ENCODE peak calls at places on chromosomes 3 and 15, in four cellular contexts. E is K562, C is GM12878, I is HepG2. T is an unnamed sample.

GRCh38 chr3:195616681-195617080 is 32.9 kb upstream of the APOD start:
- DNase-seq in E (peak; percentile 11), C (no peak), I (no peak), T (no peak)

GRCh38 chr3:136772709-136773108 is 20.5 kb upstream of the STAG1 start:
- DNase-seq in E (no peak), C (no peak), I (no peak), T (no peak)

GRCh38 chr3:48848816-48849515 is 1.3 kb upstream of the PRKAR2A start:
- DNase-seq in E (no peak), C (no peak), I (no peak), T (no peak)

GRCh38 chr3:157104928-157105652 is 54.9 kb downstream of the CCNL1 start:
- DNase-seq in E (no peak), C (no peak), I (no peak), T (no peak)

GRCh38 chr3:148735597-148735996 is 37.9 kb downstream of the AGTR1 start:
- DNase-seq in E (no peak), C (no peak), I (no peak), T (no peak)

GRCh38 chr3:182436547-182436946 is 356.8 kb upstream of the ATP11B start:
- DNase-seq in E (no peak), C (no peak), I (no peak), T (no peak)

GRCh38 chr3:65936908-65937638 is 101.6 kb downstream of the MAGI1 start:
- DNase-seq in E (no peak), C (no peak), I (no peak), T (no peak)

GRCh38 chr15:68230157-68231100 is 901 bp upstream of the CLN6 start:
- DNase-seq in E (no peak), C (peak; percentile 51), I (no peak), T (no peak)

GRCh38 chr3:172595648-172596393 is 72.6 kb upstream of the TNFSF10 start:
- DNase-seq in E (peak; percentile 52), C (peak; percentile 60), I (peak; percentile 63), T (peak; percentile 45)

GRCh38 chr3:183393625-183394024 is 34.8 kb downstream of the MCF2L2 start:
- DNase-seq in E (no peak), C (no peak), I (no peak), T (no peak)

GRCh38 chr3:115913069-115913686 is 289.9 kb downstream of the GAP43 start:
- DNase-seq in E (no peak), C (no peak), I (peak; percentile 13), T (no peak)

GRCh38 chr3:62318752-62319569 is 54.4 kb downstream of the FEZF2 start:
- DNase-seq in E (no peak), C (no peak), I (peak; percentile 3), T (peak; percentile 38)

GRCh38 chr3:11380314-11380713 is 108.1 kb downstream of the ATG7 start:
- DNase-seq in E (no peak), C (no peak), I (peak; percentile 31), T (no peak)

GRCh38 chr3:78794431-78794830 is 973.4 kb downstream of the ROBO1 start:
- DNase-seq in E (no peak), C (no peak), I (no peak), T (no peak)

GRCh38 chr3:123025642-123026521 is 1.7 kb downstream of the SEMA5B start:
- DNase-seq in E (no peak), C (no peak), I (no peak), T (no peak)

GRCh38 chr3:190346541-190346940 is 24.3 kb upstream of the CLDN1 start:
- DNase-seq in E (no peak), C (no peak), I (no peak), T (no peak)

GRCh38 chr3:15265655-15266509 is 59.8 kb downstream of the CAPN7 start:
- DNase-seq in E (no peak), C (no peak), I (no peak), T (no peak)

GRCh38 chr3:37308247-37308646 is 133.9 kb upstream of the LRRFIP2 start:
- DNase-seq in E (no peak), C (no peak), I (peak; percentile 7), T (peak; percentile 11)

GRCh38 chr3:39105687-39106063 is 1.8 kb downstream of the GORASP1 start:
- DNase-seq in E (no peak), C (no peak), I (no peak), T (no peak)

GRCh38 chr3:39107874-39108308 is 411 bp downstream of the TTC21A start:
- DNase-seq in E (no peak), C (no peak), I (no peak), T (no peak)

GRCh38 chr3:39104961-39105686 is 2.3 kb downstream of the GORASP1 start:
- DNase-seq in E (no peak), C (no peak), I (no peak), T (no peak)

GRCh38 chr3:39107056-39107873 is at the start of the genes GORASP1 and TTC21A:
- DNase-seq in E (peak; percentile 90), C (no peak), I (peak; percentile 76), T (peak; percentile 91)

DNA sequence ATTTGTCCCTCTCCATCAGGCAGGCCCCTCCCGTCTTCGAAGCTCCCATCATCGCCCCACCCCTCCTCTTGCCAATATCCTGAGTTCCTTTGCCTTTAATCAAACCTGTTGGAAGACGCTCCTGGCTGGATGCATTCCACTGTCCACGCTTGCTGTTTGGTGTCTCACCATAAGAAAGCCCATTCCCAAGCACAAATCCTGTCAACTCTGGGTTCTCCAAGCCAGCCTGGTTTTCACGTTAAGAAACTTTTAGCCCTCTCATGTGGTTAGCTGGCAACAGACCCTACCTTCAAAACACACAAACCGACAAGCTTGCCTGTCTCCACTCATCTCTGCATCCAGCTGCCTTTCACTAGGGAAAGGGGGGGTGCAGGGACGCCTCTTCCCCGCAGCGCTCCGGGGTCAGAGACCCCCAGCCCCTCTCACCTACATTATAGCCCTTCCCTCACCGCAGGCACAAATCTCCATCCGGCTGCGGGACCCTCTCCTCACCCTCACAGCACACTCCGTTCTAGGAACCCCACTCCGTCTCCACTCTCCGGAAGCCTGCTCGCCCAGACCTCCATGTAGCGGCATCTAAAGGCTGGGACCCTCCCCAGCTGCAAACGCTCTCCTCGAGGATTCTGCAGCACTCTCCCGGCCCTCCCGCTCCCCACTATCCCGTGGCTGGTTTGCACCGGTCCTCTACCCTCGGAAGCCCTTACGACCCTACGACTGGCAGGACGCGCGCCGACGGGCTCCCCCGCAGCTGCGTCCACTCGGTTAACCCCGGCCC is 959 bp downstream of the GORASP1 start:
- DNase-seq in E (no peak), C (no peak), I (no peak), T (no peak)
- TF ChIP-seq KDM1A in E (no peak), C (no peak), I (no peak), T (no peak)

DNA sequence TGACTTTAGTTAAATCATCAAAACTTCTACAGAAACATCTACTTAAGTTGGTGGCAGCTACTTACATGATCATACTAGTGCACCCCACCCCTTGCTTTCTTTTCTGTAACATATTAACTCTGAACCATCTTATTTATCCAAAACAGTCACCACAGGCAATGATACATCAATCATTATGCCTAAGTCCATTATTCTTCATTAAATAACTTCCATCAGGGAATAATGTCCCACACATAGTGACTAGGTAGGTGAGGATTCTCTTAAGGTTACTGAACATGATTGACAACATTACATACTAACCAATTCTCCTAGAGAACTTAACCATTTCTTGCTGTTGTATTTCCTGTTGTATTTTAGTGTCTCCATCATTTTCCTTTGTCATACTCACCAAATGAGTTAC is 210.2 kb downstream of the NR1D2 start:
- DNase-seq in E (no peak), C (no peak), I (no peak), T (no peak)
- H3K4me1 ChIP-seq in E (no peaks in the 10 kb centered on the region), C (no peaks in the 10 kb centered on the region), I (no peaks in the 10 kb centered on the region), T (peaks cover 48% of the 10 kb centered on the region)

DNA sequence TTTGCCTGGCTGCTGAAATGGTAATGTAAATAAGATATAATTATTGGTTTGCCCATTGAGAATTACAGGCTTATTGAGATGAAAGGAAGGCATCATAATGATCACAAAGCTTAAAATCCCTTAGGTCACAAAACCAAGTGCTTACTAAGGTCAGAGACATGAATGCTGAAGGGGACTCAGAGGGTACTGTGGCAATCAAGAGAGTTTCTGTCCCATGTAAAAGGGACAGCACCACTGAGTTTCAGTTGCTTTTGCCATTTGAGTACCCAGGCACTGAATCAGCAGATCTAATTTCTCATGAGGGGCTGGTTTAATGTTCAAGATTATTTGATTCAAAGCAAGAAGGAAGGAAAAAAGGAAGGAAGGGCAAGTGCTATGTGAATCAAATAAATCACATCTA is 127.0 kb downstream of the PLOD2 start:
- DNase-seq in E (no peak), C (no peak), I (no peak), T (no peak)
- TF ChIP-seq KDM1A in E (no peak), C (no peak), I (no peak), T (no peak)

GRCh38 chr3:102085431-102086226 is 236.3 kb downstream of the NFKBIZ start:
- DNase-seq in E (no peak), C (no peak), I (no peak), T (no peak)
- H3K4me1 ChIP-seq in E (no peaks in the 10 kb centered on the region), C (no peaks in the 10 kb centered on the region), I (no peaks in the 10 kb centered on the region), T (peaks cover 19% of the 10 kb centered on the region)

DNA sequence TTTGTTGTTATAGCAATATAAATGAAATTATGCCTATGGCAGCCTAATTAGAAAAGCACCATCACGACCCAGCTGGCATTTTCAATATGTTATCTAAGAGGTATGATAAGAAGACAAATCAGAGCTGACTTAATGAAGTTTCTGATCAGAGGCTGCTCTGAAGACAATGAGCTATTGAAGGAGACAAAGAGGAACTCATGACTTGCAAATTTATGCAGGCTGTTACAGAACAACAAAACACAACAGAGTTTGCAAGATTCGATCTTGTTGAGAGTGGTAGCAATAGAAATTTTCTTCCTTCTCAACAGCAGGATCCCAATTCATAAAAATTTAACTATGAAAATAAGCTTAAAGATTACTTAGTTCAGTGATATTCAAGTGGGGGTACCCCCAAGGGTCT is 7.7 kb downstream of the CCDC54 start:
- DNase-seq in E (no peak), C (no peak), I (no peak), T (no peak)
- TF ChIP-seq KDM1A in E (no peak), C (no peak), I (no peak), T (no peak)

T was measured in A549.